ENCODE peak calls at places on chromosome 1, in five cellular contexts. B is stromal cell of bone marrow, D is astrocyte, A is GM23338, G is T1000. E is an unnamed sample.

GRCh38 chr1:7471836-7472235 is 299.3 kb upstream of the VAMP3 start:
- DNase-seq in B (no peak), D (peak), G (peak), A (no peak), E (no peak)

GRCh38 chr1:40024671-40025070 is 15.9 kb upstream of the CAP1 start:
- DNase-seq in A (no peak), B (no peak), G (no peak), D (no peak), E (no peak)

GRCh38 chr1:110916274-110916668 is 43.3 kb downstream of the CD53 start:
- DNase-seq in D (no peak), B (no peak), A (no peak), G (no peak), E (no peak)

GRCh38 chr1:172003766-172004530 is 162.7 kb downstream of the DNM3 start:
- DNase-seq in G (no peak), D (peak), B (no peak), A (no peak), E (no peak)

GRCh38 chr1:17004466-17005364 is 7.0 kb downstream of the ATP13A2 start:
- DNase-seq in D (no peak), B (no peak), A (peak), G (no peak), E (no peak)

GRCh38 chr1:24351247-24351646 is 32.1 kb downstream of the GRHL3 start:
- DNase-seq in B (no peak), A (no peak), G (no peak), D (no peak), E (no peak)

GRCh38 chr1:37031419-37031818 is 2.9 kb downstream of the GRIK3 start:
- DNase-seq in B (no peak), G (no peak), A (no peak), D (no peak), E (no peak)

GRCh38 chr1:187262731-187263130 is 434.0 kb downstream of the PLA2G4A start:
- DNase-seq in B (no peak), D (no peak), A (no peak), G (no peak), E (no peak)

GRCh38 chr1:9300623-9301022 is 7.9 kb downstream of the SPSB1 start:
- DNase-seq in D (no peak), G (no peak), B (no peak), A (no peak), E (no peak)

GRCh38 chr1:86430376-86430775 is 6.4 kb downstream of the CLCA2 start:
- DNase-seq in A (no peak), D (no peak), B (no peak), G (no peak), E (no peak)

GRCh38 chr1:159786966-159787365 is 6.2 kb downstream of the DUSP23 start:
- DNase-seq in A (no peak), G (no peak), B (peak), D (no peak), E (no peak)

GRCh38 chr1:85465099-85465790 is at the start of gene DDAH1:
- DNase-seq in B (peak), D (peak), A (peak), G (no peak), E (no peak)

GRCh38 chr1:57061369-57061768 is 95.6 kb upstream of the C8B start:
- DNase-seq in B (peak), G (no peak), D (no peak), A (no peak), E (no peak)

E was measured in CD14-positive monocyte.